ENCODE peak calls at places on chromosomes 1 and 21, in four cellular contexts. G is colonic mucosa, R is IMR-90, U is fibroblast of lung. C is an unnamed sample.

GRCh38 chr1:231091853-231092301 is 51.8 kb upstream of the FAM89A start:
- DNase-seq in G (peak), R (peak), U (peak), C (no peak)

GRCh38 chr1:56061824-56062223 is 517.5 kb downstream of the PLPP3 start:
- DNase-seq in G (no peak), R (no peak), U (no peak), C (no peak)

GRCh38 chr1:151009206-151009587 is 948 bp downstream of the PRUNE1 start:
- DNase-seq in G (no peak), R (peak), U (peak), C (no peak)

GRCh38 chr1:170685166-170685565 is 21.2 kb downstream of the PRRX1 start:
- DNase-seq in G (no peak), R (peak), U (peak), C (no peak)

GRCh38 chr1:31763671-31764306 is 351 bp downstream of the ADGRB2 start:
- DNase-seq in G (no peak), R (no peak), U (no peak), C (no peak)

GRCh38 chr1:15296602-15297321 is 49.7 kb downstream of the FHAD1 start:
- DNase-seq in G (no peak), R (peak), U (no peak), C (no peak)

GRCh38 chr1:108862698-108863477 is 6.0 kb upstream of the AKNAD1 start:
- DNase-seq in G (no peak), R (no peak), U (no peak), C (no peak)

GRCh38 chr1:232192781-232193450 is 437.0 kb downstream of the SIPA1L2 start:
- DNase-seq in G (no peak), R (peak), U (no peak), C (no peak)

GRCh38 chr21:40672602-40673001 is 174.4 kb downstream of the DSCAM start:
- DNase-seq in G (no peak), R (no peak), U (no peak), C (no peak)

GRCh38 chr1:178037510-178038253 is 56.2 kb upstream of the RASAL2 start:
- DNase-seq in G (peak), R (peak), U (peak), C (peak)

GRCh38 chr21:44391345-44392091 is 38.1 kb downstream of the TRPM2 start:
- DNase-seq in G (peak), R (no peak), U (no peak), C (peak)

GRCh38 chr1:206419783-206420182 is 50.5 kb upstream of the IKBKE start:
- DNase-seq in G (no peak), R (peak), U (no peak), C (no peak)

GRCh38 chr1:234369784-234370183 is 3.5 kb upstream of the COA6 start:
- DNase-seq in G (no peak), R (peak), U (peak), C (no peak)

GRCh38 chr1:15958788-15959187 is 17.1 kb downstream of the ZBTB17 start:
- DNase-seq in G (no peak), R (peak), U (no peak), C (no peak)

GRCh38 chr1:115810609-115811008 is 30.3 kb downstream of the NHLH2 start:
- DNase-seq in G (peak), R (no peak), U (no peak), C (no peak)

GRCh38 chr1:82775402-82776000 is 974.8 kb downstream of the ADGRL2 start:
- DNase-seq in G (peak), R (no peak), U (peak), C (no peak)

GRCh38 chr1:87904668-87905067 is 576.0 kb downstream of the LMO4 start:
- DNase-seq in G (no peak), R (no peak), U (no peak), C (no peak)

GRCh38 chr1:226609836-226610455 is 61.4 kb downstream of the STUM start:
- DNase-seq in G (no peak), R (no peak), U (no peak), C (no peak)

GRCh38 chr1:204036882-204037645 is 35.9 kb upstream of the SOX13 start:
- DNase-seq in G (no peak), R (no peak), U (no peak), C (no peak)

GRCh38 chr21:35095859-35096291 is 46.8 kb upstream of the RUNX1 start:
- DNase-seq in G (no peak), R (peak), U (peak), C (no peak)

GRCh38 chr1:33099290-33100118 is 18.6 kb downstream of the AZIN2 start:
- DNase-seq in G (no peak), R (peak), U (peak), C (peak)
- TF ChIP-seq CTCF in G (no peak), R (peak), U (peak), C (no peak)

GRCh38 chr1:1332031-1332755 is 1.1 kb downstream of the TAS1R3 start:
- DNase-seq in G (no peak), R (no peak), U (no peak), C (no peak)

GRCh38 chr1:1334835-1335234 is 3.8 kb downstream of the TAS1R3 start:
- DNase-seq in G (no peak), R (no peak), U (no peak), C (no peak)

GRCh38 chr1:1332774-1333480 is 1.8 kb downstream of the TAS1R3 start:
- DNase-seq in G (no peak), R (no peak), U (no peak), C (no peak)

GRCh38 chr1:1335283-1335682 is 4.2 kb downstream of the TAS1R3 start:
- DNase-seq in G (no peak), R (no peak), U (no peak), C (no peak)

GRCh38 chr1:1333551-1334241 is 2.6 kb downstream of the TAS1R3 start:
- DNase-seq in G (no peak), R (no peak), U (no peak), C (no peak)
- H3K4me3 ChIP-seq in G (no peak), R (no peak), U (no peak), C (no peak)

DNA sequence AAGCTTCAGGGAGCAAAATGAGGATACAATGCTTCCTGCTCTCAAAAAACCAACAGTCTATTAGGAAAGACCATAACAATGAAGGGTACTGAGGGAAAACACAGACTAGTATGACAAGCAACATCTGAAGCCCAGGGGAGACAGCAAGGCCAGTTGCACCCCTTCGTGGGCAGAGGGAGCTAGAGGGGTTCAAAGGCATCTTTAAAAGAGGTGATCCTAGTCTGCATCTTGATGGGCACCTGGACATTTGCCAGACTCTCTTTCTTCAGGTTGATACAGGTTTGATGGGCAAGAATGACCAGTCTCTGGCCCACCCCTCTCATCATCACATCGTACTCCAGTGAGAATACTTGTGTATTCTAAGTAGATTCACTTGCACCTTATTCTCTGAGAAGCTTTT is 177.7 kb downstream of the VAV3 start:
- DNase-seq in G (no peak), R (no peak), U (no peak), C (no peak)
- TF ChIP-seq CTCF in G (no peak), R (no peak), U (peak), C (no peak)

DNA sequence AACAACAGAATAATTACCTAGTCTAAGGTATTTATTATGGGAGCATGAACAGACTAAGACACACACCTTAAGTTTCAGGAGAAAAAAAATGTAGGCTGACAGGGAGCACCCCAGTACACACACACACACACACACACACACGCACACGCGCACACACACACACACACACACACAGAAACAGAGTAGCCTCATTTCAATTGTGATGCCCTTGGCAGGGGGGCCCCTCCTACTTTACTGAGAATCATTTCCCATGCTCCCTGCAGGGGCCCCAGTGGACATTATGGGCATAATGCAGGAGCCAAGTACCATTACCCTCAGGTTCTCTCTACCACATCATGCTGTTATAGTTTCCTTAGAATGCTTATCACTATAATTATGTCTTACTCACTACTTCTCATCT is 104.9 kb downstream of the CDC7 start:
- DNase-seq in G (no peak), R (no peak), U (no peak), C (no peak)
- H3K4me3 ChIP-seq in G (no peak), R (no peak), U (no peak), C (no peak)

DNA sequence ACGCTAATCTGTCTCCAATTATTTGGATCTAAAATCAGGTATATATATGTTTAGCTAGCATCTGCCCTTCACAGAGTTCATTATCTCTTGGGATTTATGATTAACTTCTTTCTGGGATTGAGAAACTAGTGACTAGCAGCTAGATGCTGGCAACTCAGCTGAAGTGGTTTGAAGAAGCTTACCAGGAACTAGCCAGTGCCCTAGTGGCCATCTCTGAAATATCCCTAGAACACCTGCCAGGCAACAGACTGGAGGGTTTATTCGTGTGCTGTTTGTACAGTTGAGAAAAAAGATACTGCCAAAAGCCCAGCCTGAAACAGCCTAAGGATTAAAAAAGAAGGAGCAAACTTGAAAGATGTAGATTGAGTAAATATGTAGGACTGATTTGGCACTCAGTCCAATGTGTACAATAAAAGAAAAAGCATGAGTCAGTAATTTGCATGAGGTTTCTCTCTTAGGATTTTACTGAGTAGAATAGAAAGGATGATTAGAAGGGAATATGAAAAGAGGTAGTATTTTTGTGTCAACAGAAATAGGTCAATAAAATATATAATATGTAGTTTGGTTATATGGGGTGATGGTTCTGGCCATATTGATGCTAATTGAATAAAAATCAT is 1144.6 kb upstream of the ADGRL2 start:
- DNase-seq in G (no peak), R (no peak), U (peak), C (no peak)
- TF ChIP-seq CTCF in G (no peak), R (no peak), U (peak), C (no peak)

GRCh38 chr1:26471498-26472329 is 526 bp upstream of the HMGN2 start:
- DNase-seq in G (peak), R (peak), U (peak), C (peak)

GRCh38 chr1:26472901-26473845 is 933 bp downstream of the HMGN2 start:
- DNase-seq in G (peak), R (peak), U (peak), C (peak)

GRCh38 chr1:26472330-26472900 is at the start of gene HMGN2:
- DNase-seq in G (peak), R (peak), U (peak), C (peak)

GRCh38 chr1:26469558-26469957 is 2.7 kb upstream of the HMGN2 start:
- DNase-seq in G (peak), R (no peak), U (no peak), C (no peak)

DNA sequence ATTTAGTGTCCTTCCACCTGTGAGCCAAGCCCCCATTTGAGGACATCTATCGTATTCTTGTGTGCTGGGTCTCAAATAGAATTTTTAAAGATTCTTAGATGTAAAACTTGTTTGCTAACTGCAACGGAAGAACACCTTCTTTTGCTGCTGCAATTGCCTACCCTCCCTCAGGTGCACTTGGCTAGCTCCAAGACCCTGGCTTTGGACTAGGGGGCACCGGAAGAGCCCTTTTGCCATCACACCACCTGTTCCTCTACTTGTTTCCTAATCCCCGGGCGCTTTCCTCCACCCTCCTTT is 1.1 kb upstream of the HMGN2 start:
- DNase-seq in G (no peak), R (no peak), U (no peak), C (no peak)
- H3K4me3 ChIP-seq in G (peak), R (no peak), U (no peak), C (no peak)

DNA sequence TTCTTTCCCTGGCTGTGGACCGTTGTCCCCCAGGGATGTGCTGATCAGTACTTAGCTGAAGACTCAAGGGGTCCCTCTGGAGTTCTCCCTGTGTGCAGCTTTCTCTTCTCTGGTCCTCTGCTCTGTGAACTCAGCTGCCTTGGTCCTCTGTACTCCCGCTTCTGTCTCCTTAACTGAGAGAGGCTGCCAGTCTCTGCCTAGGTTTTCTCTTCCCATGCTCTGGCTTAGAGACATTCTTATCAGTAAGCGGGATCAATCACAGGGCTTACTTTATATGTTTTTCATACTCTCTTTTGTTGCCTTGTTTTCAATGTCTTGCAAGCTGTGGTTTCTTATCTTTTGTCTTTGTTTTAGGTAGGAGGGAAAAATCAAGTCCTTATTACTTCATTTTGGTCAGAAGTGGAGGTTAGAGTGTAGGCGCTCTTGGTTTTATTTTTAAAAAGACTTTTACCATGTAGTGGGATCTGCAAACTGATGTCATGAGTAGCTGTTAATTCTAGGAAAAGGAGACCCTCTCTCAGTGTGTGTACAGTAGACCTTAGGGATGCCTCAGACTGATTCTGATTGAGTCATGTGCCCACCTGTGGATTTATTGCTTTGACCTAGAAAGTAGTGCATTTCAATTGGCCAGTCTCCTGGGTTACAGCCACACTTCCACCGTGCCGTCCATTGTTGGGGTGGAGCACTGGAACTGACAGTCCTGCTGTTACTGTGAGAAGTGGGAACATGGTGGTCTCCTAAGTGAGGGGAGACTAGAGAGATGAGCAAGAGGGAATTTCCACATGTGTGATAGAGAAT is 46.6 kb downstream of the TTC3 start:
- DNase-seq in G (no peak), R (no peak), U (no peak), C (no peak)
- TF ChIP-seq CTCF in G (no peak), R (no peak), U (no peak), C (no peak)

GRCh38 chr1:24110642-24111263 is 1.2 kb downstream of the MYOM3 start:
- DNase-seq in G (no peak), R (no peak), U (no peak), C (no peak)

GRCh38 chr1:24111998-24112380 is at the start of gene MYOM3:
- DNase-seq in G (no peak), R (no peak), U (no peak), C (no peak)

GRCh38 chr1:24111264-24111997 is 504 bp downstream of the MYOM3 start:
- DNase-seq in G (no peak), R (no peak), U (no peak), C (peak)

GRCh38 chr1:24114753-24115152 is 2.8 kb upstream of the MYOM3 start:
- DNase-seq in G (no peak), R (no peak), U (no peak), C (no peak)

GRCh38 chr1:24112381-24113169 is 640 bp upstream of the MYOM3 start:
- DNase-seq in G (peak), R (peak), U (peak), C (peak)
- H3K4me3 ChIP-seq in G (no peak), R (no peak), U (no peak), C (no peak)

DNA sequence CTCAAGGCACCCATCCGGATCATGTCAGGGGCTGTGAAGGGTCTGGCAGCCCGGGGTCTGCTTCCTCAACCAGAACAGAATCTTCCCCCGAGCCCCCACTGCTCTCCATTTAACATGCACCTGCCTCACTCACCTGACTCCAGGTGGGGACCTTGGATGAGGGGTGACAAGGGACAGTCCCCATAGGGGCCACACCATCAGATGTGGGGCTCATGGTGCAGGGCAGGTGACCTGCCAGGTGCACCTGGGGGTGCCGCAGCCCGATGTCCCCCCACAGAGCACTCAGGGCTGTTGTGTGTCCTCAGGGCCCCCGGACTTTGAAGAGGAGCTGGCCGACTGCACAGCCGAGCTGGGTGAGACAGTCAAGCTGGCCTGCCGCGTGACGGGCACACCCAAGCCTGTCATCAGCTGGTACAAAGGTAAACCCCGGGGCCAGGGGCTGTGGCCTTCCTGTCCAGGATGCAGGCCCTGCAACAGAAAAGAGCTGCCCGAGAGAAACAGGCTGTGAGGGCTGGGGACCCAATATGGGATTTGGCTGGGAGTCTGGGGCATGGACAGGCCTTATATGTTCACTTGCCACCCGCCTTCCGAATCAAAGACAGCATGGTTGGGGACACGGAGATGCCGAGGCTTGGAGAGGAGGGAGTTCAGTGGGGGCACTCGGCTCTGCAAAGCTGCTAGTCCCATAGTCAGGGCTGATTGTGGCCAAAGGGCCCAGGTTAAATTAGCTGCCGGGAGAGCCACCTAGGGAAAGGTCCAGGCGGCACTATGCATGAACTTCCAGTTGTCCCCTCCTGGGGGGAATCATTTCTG is 64.6 kb downstream of the TRIM11 start:
- DNase-seq in G (no peak), R (no peak), U (no peak), C (peak)
- TF ChIP-seq CTCF in G (no peak), R (no peak), U (no peak), C (no peak)

C was measured in lower leg skin.